ENCODE peak calls at places on chromosome 1, in ten cellular contexts. K is lung, C is iris pigment epithelial cell, W is T-helper 2 cell, F is WERI-Rb-1, B is T-helper 17 cell, H is suprapubic skin, N is heart left ventricle, M is NCI-H460, I is kidney. S is an unnamed sample.

GRCh38 chr1:215631489-215631888 is 64.4 kb downstream of the KCTD3 start:
- DNase-seq in F (peak), B (no peak), M (no peak), C (peak), I (no peak), K (no peak), H (no peak), N (no peak), W (no peak), S (no peak)

GRCh38 chr1:186643600-186643999 is 36.6 kb downstream of the PTGS2 start:
- DNase-seq in C (peak), B (no peak), H (no peak), N (no peak), F (no peak), M (peak), I (no peak), K (no peak), W (no peak), S (no peak)

GRCh38 chr1:34776911-34777310 is 4.1 kb upstream of the GJB3 start:
- DNase-seq in I (no peak), K (no peak), C (no peak), H (peak), N (no peak), B (no peak), F (no peak), W (no peak), M (no peak), S (no peak)

GRCh38 chr1:100354971-100355394 is 2.7 kb downstream of the CDC14A start:
- DNase-seq in I (no peak), C (peak), H (no peak), N (no peak), K (peak), M (no peak), F (peak), W (peak), B (no peak), S (no peak)

GRCh38 chr1:185170291-185170848 is 13.4 kb downstream of the SWT1 start:
- DNase-seq in C (peak), H (no peak), F (peak), K (no peak), B (no peak), N (no peak), M (peak), I (no peak), W (peak), S (peak)

GRCh38 chr1:118821801-118822200 is 166.3 kb downstream of the TBX15 start:
- DNase-seq in K (no peak), M (no peak), I (no peak), B (no peak), C (no peak), W (no peak), N (no peak), H (no peak), F (no peak), S (no peak)

GRCh38 chr1:9071554-9072235 is 2.3 kb upstream of the SLC2A5 start:
- DNase-seq in I (no peak), C (no peak), N (no peak), K (no peak), M (no peak), H (no peak), B (no peak), F (no peak), W (no peak), S (no peak)

GRCh38 chr1:226603976-226604845 is 55.6 kb downstream of the STUM start:
- DNase-seq in K (no peak), C (no peak), I (peak), B (no peak), F (no peak), H (no peak), M (no peak), W (no peak), N (no peak), S (no peak)

GRCh38 chr1:154951901-154952657 is 3.8 kb downstream of the PBXIP1 start:
- DNase-seq in I (peak), M (no peak), K (no peak), F (no peak), B (peak), W (peak), N (peak), C (no peak), H (no peak), S (no peak)